ENCODE peak calls at places on chromosomes 7 and 10, in four cellular contexts. One of them, this sample, is unnamed.

GRCh38 chr7:135745702-135746312 is 2.8 kb downstream of the FAM180A start:
- DNase-seq in SK-N-SH: no peak
- DNase-seq in A549: peak
- DNase-seq in GM12878: no peak
- DNase-seq in this sample: no peak

GRCh38 chr10:18594574-18595156 is 56.7 kb downstream of the NSUN6 start:
- DNase-seq in SK-N-SH: no peak
- DNase-seq in A549: no peak
- DNase-seq in GM12878: no peak
- DNase-seq in this sample: peak

GRCh38 chr10:101155896-101156295 is 24.8 kb downstream of the TLX1 start:
- DNase-seq in SK-N-SH: no peak
- DNase-seq in A549: no peak
- DNase-seq in GM12878: no peak
- DNase-seq in this sample: no peak

GRCh38 chr10:96129387-96130325 is at the start of gene ZNF518A:
- DNase-seq in SK-N-SH: peak
- DNase-seq in A549: peak
- DNase-seq in GM12878: peak
- DNase-seq in this sample: peak

GRCh38 chr10:59304521-59305097 is 57.7 kb downstream of the FAM13C start:
- DNase-seq in SK-N-SH: no peak
- DNase-seq in A549: no peak
- DNase-seq in GM12878: no peak
- DNase-seq in this sample: no peak

GRCh38 chr7:87510430-87510875 is 35.0 kb upstream of the ABCB4 start:
- DNase-seq in SK-N-SH: peak
- DNase-seq in A549: no peak
- DNase-seq in GM12878: no peak
- DNase-seq in this sample: no peak

GRCh38 chr7:14424675-14425074 is 435.2 kb upstream of the ETV1 start:
- DNase-seq in SK-N-SH: no peak
- DNase-seq in A549: no peak
- DNase-seq in GM12878: no peak
- DNase-seq in this sample: no peak

GRCh38 chr7:36742911-36743775 is 18.8 kb upstream of the AOAH start:
- DNase-seq in SK-N-SH: no peak
- DNase-seq in A549: no peak
- DNase-seq in GM12878: peak
- DNase-seq in this sample: no peak

GRCh38 chr10:93746844-93747284 is 10.9 kb upstream of the LGI1 start:
- DNase-seq in SK-N-SH: no peak
- DNase-seq in A549: peak
- DNase-seq in GM12878: no peak
- DNase-seq in this sample: peak

GRCh38 chr10:18043148-18043547 is 91.4 kb downstream of the SLC39A12 start:
- DNase-seq in SK-N-SH: no peak
- DNase-seq in A549: no peak
- DNase-seq in GM12878: no peak
- DNase-seq in this sample: no peak

GRCh38 chr7:22627136-22627535 is 99.9 kb upstream of the IL6 start:
- DNase-seq in SK-N-SH: no peak
- DNase-seq in A549: no peak
- DNase-seq in GM12878: no peak
- DNase-seq in this sample: no peak

GRCh38 chr10:74882831-74883230 is 56.4 kb downstream of the KAT6B start:
- DNase-seq in SK-N-SH: no peak
- DNase-seq in A549: no peak
- DNase-seq in GM12878: no peak
- DNase-seq in this sample: no peak

GRCh38 chr7:2807846-2808772 is 36.0 kb downstream of the GNA12 start:
- DNase-seq in SK-N-SH: no peak
- DNase-seq in A549: no peak
- DNase-seq in GM12878: no peak
- DNase-seq in this sample: no peak

GRCh38 chr7:44224216-44224950 is 23.6 kb downstream of the YKT6 start:
- DNase-seq in SK-N-SH: peak
- DNase-seq in A549: no peak
- DNase-seq in GM12878: no peak
- DNase-seq in this sample: no peak

GRCh38 chr10:51894752-51895151 is 195.4 kb upstream of the CSTF2T start:
- DNase-seq in SK-N-SH: no peak
- DNase-seq in A549: no peak
- DNase-seq in GM12878: no peak
- DNase-seq in this sample: no peak

GRCh38 chr7:27202741-27203134 is 2.8 kb upstream of the HOXA13 start:
- DNase-seq in SK-N-SH: no peak
- DNase-seq in A549: no peak
- DNase-seq in GM12878: no peak
- DNase-seq in this sample: no peak

GRCh38 chr7:110786576-110786975 is 304.4 kb upstream of the LRRN3 start:
- DNase-seq in SK-N-SH: no peak
- DNase-seq in A549: no peak
- DNase-seq in GM12878: no peak
- DNase-seq in this sample: no peak

GRCh38 chr7:28503396-28503795 is 91.1 kb downstream of the CREB5 start:
- DNase-seq in SK-N-SH: no peak
- DNase-seq in A549: no peak
- DNase-seq in GM12878: no peak
- DNase-seq in this sample: no peak

DNA sequence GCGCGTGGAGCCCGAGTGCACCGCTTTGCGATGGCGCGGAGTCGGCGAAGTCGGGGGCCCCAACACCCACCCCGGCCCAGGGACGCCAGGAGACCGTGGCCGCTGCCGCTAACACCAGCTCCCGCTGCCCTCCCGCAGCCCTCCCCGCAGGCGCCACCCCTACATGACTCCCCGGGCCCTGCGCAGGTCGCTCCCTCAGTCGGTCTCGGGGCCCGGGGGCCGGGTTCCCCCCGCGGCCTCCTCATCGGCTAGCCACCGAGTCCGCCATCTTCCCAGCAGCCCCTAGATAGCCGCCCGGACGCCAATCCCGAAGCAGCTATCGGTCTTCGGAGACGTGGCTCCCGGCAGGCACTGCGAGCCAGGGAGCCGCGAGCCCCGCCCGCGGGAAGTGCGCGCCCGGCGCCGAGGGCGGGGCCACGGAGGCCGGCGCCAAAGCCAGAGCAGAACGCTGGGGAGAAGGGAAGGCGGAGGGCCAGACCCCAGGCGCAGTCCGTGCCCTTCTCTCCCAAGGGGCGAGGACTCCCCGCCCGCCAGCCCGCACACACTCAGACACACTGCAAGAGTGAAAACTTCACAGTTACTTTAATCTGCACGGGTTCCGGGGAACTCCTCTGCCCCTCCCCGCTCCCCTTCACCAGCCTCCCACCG is at the start of gene FASTK:
- DNase-seq in SK-N-SH: peak
- DNase-seq in A549: peak
- DNase-seq in GM12878: no peak
- DNase-seq in this sample: peak
- TF ChIP-seq PBX3 in SK-N-SH: peak
- TF ChIP-seq PBX3 in A549: peak
- TF ChIP-seq PBX3 in GM12878: peak
- TF ChIP-seq PBX3 in this sample: no peak

GRCh38 chr10:119495545-119495944 is 47.0 kb downstream of the RGS10 start:
- DNase-seq in SK-N-SH: no peak
- DNase-seq in A549: no peak
- DNase-seq in GM12878: no peak
- DNase-seq in this sample: no peak

GRCh38 chr10:119495061-119495505 is 47.4 kb downstream of the RGS10 start:
- DNase-seq in SK-N-SH: no peak
- DNase-seq in A549: no peak
- DNase-seq in GM12878: no peak
- DNase-seq in this sample: no peak

GRCh38 chr10:119493155-119493554 is 49.4 kb downstream of the RGS10 start:
- DNase-seq in SK-N-SH: no peak
- DNase-seq in A549: no peak
- DNase-seq in GM12878: no peak
- DNase-seq in this sample: no peak

GRCh38 chr10:119496282-119496681 is 46.2 kb downstream of the RGS10 start:
- DNase-seq in SK-N-SH: no peak
- DNase-seq in A549: no peak
- DNase-seq in GM12878: no peak
- DNase-seq in this sample: peak

DNA sequence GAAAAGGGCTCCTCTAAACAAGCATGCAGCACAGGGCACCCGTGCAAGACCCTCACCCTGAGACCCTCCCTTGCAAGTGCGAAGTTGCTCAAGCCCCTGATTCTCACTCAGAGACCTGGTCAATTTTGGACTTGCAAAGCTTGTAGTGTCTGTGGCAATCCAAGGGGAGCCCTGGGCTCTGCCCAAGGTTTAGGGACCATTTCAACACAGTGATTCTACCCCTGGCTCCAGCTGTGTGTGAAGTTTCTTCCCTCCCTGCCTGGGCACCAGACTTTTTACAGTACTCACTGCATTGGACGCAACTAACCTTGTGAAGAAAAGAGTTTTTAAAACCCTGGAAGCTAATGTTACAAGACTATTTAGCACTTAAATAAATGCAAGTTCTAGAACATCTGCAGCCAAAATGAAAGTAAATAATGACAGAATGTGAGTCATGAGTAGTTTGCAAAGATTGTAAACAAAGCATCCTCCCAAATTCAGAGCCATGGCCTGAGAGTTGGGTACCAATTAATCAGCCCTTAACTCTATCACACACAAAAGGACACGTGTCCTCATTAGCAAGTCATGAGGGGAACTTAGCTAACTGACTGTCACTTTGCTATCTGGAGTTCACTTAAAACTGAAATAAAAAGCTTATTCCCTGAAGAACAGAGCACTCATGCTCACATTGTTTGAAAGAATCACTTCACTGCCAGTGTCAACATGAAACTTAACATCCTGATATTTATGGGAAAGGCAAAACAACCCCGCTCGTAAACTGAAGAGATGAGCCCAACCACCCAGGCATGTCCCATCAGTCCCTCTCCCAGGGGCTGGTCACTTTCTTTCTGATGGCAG is 48.1 kb downstream of the RGS10 start:
- DNase-seq in SK-N-SH: no peak
- DNase-seq in A549: no peak
- DNase-seq in GM12878: no peak
- DNase-seq in this sample: no peak
- TF ChIP-seq PBX3 in SK-N-SH: no peak
- TF ChIP-seq PBX3 in A549: no peak
- TF ChIP-seq PBX3 in GM12878: no peak
- TF ChIP-seq PBX3 in this sample: no peak

GRCh38 chr7:102248081-102248455 is 38.6 kb upstream of the SH2B2 start:
- DNase-seq in SK-N-SH: no peak
- DNase-seq in A549: no peak
- DNase-seq in GM12878: no peak
- DNase-seq in this sample: no peak
- TF ChIP-seq PBX3 in SK-N-SH: no peak
- TF ChIP-seq PBX3 in A549: no peak
- TF ChIP-seq PBX3 in GM12878: no peak
- TF ChIP-seq PBX3 in this sample: no peak

DNA sequence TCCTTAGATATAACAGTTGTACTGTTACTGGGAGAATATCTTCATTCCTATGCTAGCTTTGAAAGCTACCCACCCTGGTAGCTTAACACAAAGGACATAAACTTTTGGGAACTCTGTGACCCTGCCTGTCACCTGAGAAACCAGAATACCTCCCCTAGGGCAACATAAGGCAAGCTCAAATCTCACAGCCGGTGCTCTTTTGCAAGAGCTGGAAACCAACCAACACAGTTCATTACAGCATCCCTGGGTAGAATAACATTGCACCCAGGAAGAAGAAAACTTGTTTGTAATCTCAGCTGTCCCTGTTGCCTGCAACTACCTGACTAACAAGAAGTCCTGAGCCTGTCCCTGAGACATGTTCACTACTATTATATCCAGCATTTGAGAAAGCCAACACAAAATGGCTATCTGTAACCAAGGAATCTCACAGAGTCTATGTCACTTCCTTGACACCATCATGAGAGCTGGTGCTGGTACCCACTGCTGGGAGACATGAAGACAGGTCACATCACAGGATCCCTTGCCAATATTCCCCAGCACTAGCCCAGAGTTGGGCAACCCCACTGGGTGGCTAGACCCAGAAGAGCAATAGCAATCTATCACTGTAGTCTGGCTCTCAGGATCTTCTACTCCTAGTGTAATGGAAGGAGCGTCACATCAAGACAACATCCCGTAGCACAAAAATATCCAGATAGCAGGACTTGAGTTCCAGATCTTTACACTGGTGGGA is 31.3 kb downstream of the AKR1C3 start:
- DNase-seq in SK-N-SH: no peak
- DNase-seq in A549: no peak
- DNase-seq in GM12878: no peak
- DNase-seq in this sample: no peak
- TF ChIP-seq PBX3 in SK-N-SH: no peak
- TF ChIP-seq PBX3 in A549: no peak
- TF ChIP-seq PBX3 in GM12878: no peak
- TF ChIP-seq PBX3 in this sample: no peak

This sample was measured in HepG2.